ENCODE peak calls at places on chromosomes 6 and 20, in ten cellular contexts. One of them, this sample, is unnamed.

GRCh38 chr6:112100561-112100960 is 13.2 kb downstream of the FAM229B start:
- DNase-seq in iris pigment epithelial cell: no peak
- DNase-seq in skeletal muscle cell: no peak
- DNase-seq in HTR-8/SVneo: no peak
- DNase-seq in T-helper 1 cell: no peak
- DNase-seq in activated CD4-positive, alpha-beta T cell treated with anti-CD3 and anti-CD28 coated beads, Interleukin-2, amount 50 U/mL, for 1 hour: no peak
- DNase-seq in stimulated activated effector memory CD8-positive, alpha-beta T cell treated with anti-CD3 and anti-CD28 coated beads, Interleukin-12 subunit alpha, Interleukin-12 subunit beta, amount 100 ng/mL, for 72 hours: no peak
- DNase-seq in right cardiac atrium: no peak
- DNase-seq in activated T-cell treated with anti-CD3 and anti-CD28 coated beads for 48 hours: no peak
- DNase-seq in endothelial cell: no peak
- DNase-seq in this sample: no peak

GRCh38 chr6:35206346-35206745 is 7.4 kb upstream of the SCUBE3 start:
- DNase-seq in activated T-cell treated with anti-CD3 and anti-CD28 coated beads for 48 hours: no peak
- DNase-seq in endothelial cell: no peak
- DNase-seq in activated CD4-positive, alpha-beta T cell treated with anti-CD3 and anti-CD28 coated beads, Interleukin-2, amount 50 U/mL, for 1 hour: no peak
- DNase-seq in stimulated activated effector memory CD8-positive, alpha-beta T cell treated with anti-CD3 and anti-CD28 coated beads, Interleukin-12 subunit alpha, Interleukin-12 subunit beta, amount 100 ng/mL, for 72 hours: no peak
- DNase-seq in HTR-8/SVneo: no peak
- DNase-seq in right cardiac atrium: no peak
- DNase-seq in iris pigment epithelial cell: no peak
- DNase-seq in T-helper 1 cell: no peak
- DNase-seq in skeletal muscle cell: no peak
- DNase-seq in this sample: no peak

GRCh38 chr6:66496659-66497058 is 789.6 kb upstream of the EYS start:
- DNase-seq in stimulated activated effector memory CD8-positive, alpha-beta T cell treated with anti-CD3 and anti-CD28 coated beads, Interleukin-12 subunit alpha, Interleukin-12 subunit beta, amount 100 ng/mL, for 72 hours: no peak
- DNase-seq in activated CD4-positive, alpha-beta T cell treated with anti-CD3 and anti-CD28 coated beads, Interleukin-2, amount 50 U/mL, for 1 hour: no peak
- DNase-seq in skeletal muscle cell: no peak
- DNase-seq in T-helper 1 cell: no peak
- DNase-seq in HTR-8/SVneo: peak; percentile 10
- DNase-seq in right cardiac atrium: no peak
- DNase-seq in activated T-cell treated with anti-CD3 and anti-CD28 coated beads for 48 hours: no peak
- DNase-seq in endothelial cell: peak; percentile 22
- DNase-seq in iris pigment epithelial cell: peak; percentile 11
- DNase-seq in this sample: no peak

GRCh38 chr6:139962663-139963314 is 588.3 kb upstream of the CITED2 start:
- DNase-seq in activated CD4-positive, alpha-beta T cell treated with anti-CD3 and anti-CD28 coated beads, Interleukin-2, amount 50 U/mL, for 1 hour: no peak
- DNase-seq in T-helper 1 cell: no peak
- DNase-seq in stimulated activated effector memory CD8-positive, alpha-beta T cell treated with anti-CD3 and anti-CD28 coated beads, Interleukin-12 subunit alpha, Interleukin-12 subunit beta, amount 100 ng/mL, for 72 hours: no peak
- DNase-seq in right cardiac atrium: no peak
- DNase-seq in skeletal muscle cell: no peak
- DNase-seq in iris pigment epithelial cell: no peak
- DNase-seq in activated T-cell treated with anti-CD3 and anti-CD28 coated beads for 48 hours: no peak
- DNase-seq in endothelial cell: no peak
- DNase-seq in HTR-8/SVneo: no peak
- DNase-seq in this sample: no peak

GRCh38 chr6:24763578-24763977 is 11.2 kb upstream of the GMNN start:
- DNase-seq in activated T-cell treated with anti-CD3 and anti-CD28 coated beads for 48 hours: no peak
- DNase-seq in HTR-8/SVneo: no peak
- DNase-seq in right cardiac atrium: no peak
- DNase-seq in skeletal muscle cell: no peak
- DNase-seq in endothelial cell: no peak
- DNase-seq in iris pigment epithelial cell: no peak
- DNase-seq in T-helper 1 cell: no peak
- DNase-seq in stimulated activated effector memory CD8-positive, alpha-beta T cell treated with anti-CD3 and anti-CD28 coated beads, Interleukin-12 subunit alpha, Interleukin-12 subunit beta, amount 100 ng/mL, for 72 hours: no peak
- DNase-seq in activated CD4-positive, alpha-beta T cell treated with anti-CD3 and anti-CD28 coated beads, Interleukin-2, amount 50 U/mL, for 1 hour: no peak
- DNase-seq in this sample: no peak

GRCh38 chr6:147888374-147888773 is 379.9 kb downstream of the SAMD5 start:
- DNase-seq in stimulated activated effector memory CD8-positive, alpha-beta T cell treated with anti-CD3 and anti-CD28 coated beads, Interleukin-12 subunit alpha, Interleukin-12 subunit beta, amount 100 ng/mL, for 72 hours: no peak
- DNase-seq in HTR-8/SVneo: no peak
- DNase-seq in iris pigment epithelial cell: no peak
- DNase-seq in activated CD4-positive, alpha-beta T cell treated with anti-CD3 and anti-CD28 coated beads, Interleukin-2, amount 50 U/mL, for 1 hour: no peak
- DNase-seq in endothelial cell: no peak
- DNase-seq in T-helper 1 cell: no peak
- DNase-seq in skeletal muscle cell: no peak
- DNase-seq in right cardiac atrium: no peak
- DNase-seq in activated T-cell treated with anti-CD3 and anti-CD28 coated beads for 48 hours: no peak
- DNase-seq in this sample: no peak

GRCh38 chr6:4085329-4085695 is 6.4 kb upstream of the FAM217A start:
- DNase-seq in activated T-cell treated with anti-CD3 and anti-CD28 coated beads for 48 hours: no peak
- DNase-seq in iris pigment epithelial cell: peak; percentile 55
- DNase-seq in endothelial cell: no peak
- DNase-seq in HTR-8/SVneo: no peak
- DNase-seq in right cardiac atrium: no peak
- DNase-seq in stimulated activated effector memory CD8-positive, alpha-beta T cell treated with anti-CD3 and anti-CD28 coated beads, Interleukin-12 subunit alpha, Interleukin-12 subunit beta, amount 100 ng/mL, for 72 hours: no peak
- DNase-seq in activated CD4-positive, alpha-beta T cell treated with anti-CD3 and anti-CD28 coated beads, Interleukin-2, amount 50 U/mL, for 1 hour: no peak
- DNase-seq in skeletal muscle cell: peak; percentile 16
- DNase-seq in T-helper 1 cell: no peak
- DNase-seq in this sample: no peak

GRCh38 chr6:170102038-170102437 is 188.8 kb downstream of the DLL1 start:
- DNase-seq in stimulated activated effector memory CD8-positive, alpha-beta T cell treated with anti-CD3 and anti-CD28 coated beads, Interleukin-12 subunit alpha, Interleukin-12 subunit beta, amount 100 ng/mL, for 72 hours: no peak
- DNase-seq in T-helper 1 cell: no peak
- DNase-seq in skeletal muscle cell: no peak
- DNase-seq in endothelial cell: peak; percentile 1
- DNase-seq in activated T-cell treated with anti-CD3 and anti-CD28 coated beads for 48 hours: no peak
- DNase-seq in right cardiac atrium: peak; percentile 12
- DNase-seq in HTR-8/SVneo: no peak
- DNase-seq in activated CD4-positive, alpha-beta T cell treated with anti-CD3 and anti-CD28 coated beads, Interleukin-2, amount 50 U/mL, for 1 hour: no peak
- DNase-seq in iris pigment epithelial cell: no peak
- DNase-seq in this sample: no peak

GRCh38 chr6:165660881-165661415 is 2.1 kb downstream of the PDE10A start:
- DNase-seq in activated CD4-positive, alpha-beta T cell treated with anti-CD3 and anti-CD28 coated beads, Interleukin-2, amount 50 U/mL, for 1 hour: no peak
- DNase-seq in stimulated activated effector memory CD8-positive, alpha-beta T cell treated with anti-CD3 and anti-CD28 coated beads, Interleukin-12 subunit alpha, Interleukin-12 subunit beta, amount 100 ng/mL, for 72 hours: no peak
- DNase-seq in activated T-cell treated with anti-CD3 and anti-CD28 coated beads for 48 hours: no peak
- DNase-seq in iris pigment epithelial cell: no peak
- DNase-seq in HTR-8/SVneo: no peak
- DNase-seq in skeletal muscle cell: no peak
- DNase-seq in T-helper 1 cell: no peak
- DNase-seq in right cardiac atrium: peak; percentile 51
- DNase-seq in endothelial cell: no peak
- DNase-seq in this sample: no peak

GRCh38 chr20:11329271-11329670 is 588.4 kb upstream of the BTBD3 start:
- DNase-seq in skeletal muscle cell: no peak
- DNase-seq in iris pigment epithelial cell: peak; percentile 29
- DNase-seq in HTR-8/SVneo: no peak
- DNase-seq in activated CD4-positive, alpha-beta T cell treated with anti-CD3 and anti-CD28 coated beads, Interleukin-2, amount 50 U/mL, for 1 hour: no peak
- DNase-seq in endothelial cell: no peak
- DNase-seq in stimulated activated effector memory CD8-positive, alpha-beta T cell treated with anti-CD3 and anti-CD28 coated beads, Interleukin-12 subunit alpha, Interleukin-12 subunit beta, amount 100 ng/mL, for 72 hours: no peak
- DNase-seq in activated T-cell treated with anti-CD3 and anti-CD28 coated beads for 48 hours: no peak
- DNase-seq in right cardiac atrium: no peak
- DNase-seq in T-helper 1 cell: no peak
- DNase-seq in this sample: no peak

GRCh38 chr6:33417127-33417902 is 592 bp downstream of the CUTA start:
- DNase-seq in right cardiac atrium: no peak
- DNase-seq in iris pigment epithelial cell: peak; percentile 92
- DNase-seq in endothelial cell: no peak
- DNase-seq in HTR-8/SVneo: no peak
- DNase-seq in T-helper 1 cell: no peak
- DNase-seq in activated CD4-positive, alpha-beta T cell treated with anti-CD3 and anti-CD28 coated beads, Interleukin-2, amount 50 U/mL, for 1 hour: no peak
- DNase-seq in activated T-cell treated with anti-CD3 and anti-CD28 coated beads for 48 hours: no peak
- DNase-seq in skeletal muscle cell: peak; percentile 68
- DNase-seq in stimulated activated effector memory CD8-positive, alpha-beta T cell treated with anti-CD3 and anti-CD28 coated beads, Interleukin-12 subunit alpha, Interleukin-12 subunit beta, amount 100 ng/mL, for 72 hours: no peak
- DNase-seq in this sample: no peak

GRCh38 chr6:27144740-27145079 is 102.8 kb upstream of the PRSS16 start:
- DNase-seq in right cardiac atrium: no peak
- DNase-seq in HTR-8/SVneo: no peak
- DNase-seq in endothelial cell: no peak
- DNase-seq in T-helper 1 cell: peak; percentile 15
- DNase-seq in stimulated activated effector memory CD8-positive, alpha-beta T cell treated with anti-CD3 and anti-CD28 coated beads, Interleukin-12 subunit alpha, Interleukin-12 subunit beta, amount 100 ng/mL, for 72 hours: no peak
- DNase-seq in activated CD4-positive, alpha-beta T cell treated with anti-CD3 and anti-CD28 coated beads, Interleukin-2, amount 50 U/mL, for 1 hour: no peak
- DNase-seq in iris pigment epithelial cell: no peak
- DNase-seq in skeletal muscle cell: no peak
- DNase-seq in activated T-cell treated with anti-CD3 and anti-CD28 coated beads for 48 hours: no peak
- DNase-seq in this sample: no peak

GRCh38 chr6:170150590-170150945 is 140.3 kb downstream of the DLL1 start:
- DNase-seq in iris pigment epithelial cell: no peak
- DNase-seq in HTR-8/SVneo: no peak
- DNase-seq in stimulated activated effector memory CD8-positive, alpha-beta T cell treated with anti-CD3 and anti-CD28 coated beads, Interleukin-12 subunit alpha, Interleukin-12 subunit beta, amount 100 ng/mL, for 72 hours: no peak
- DNase-seq in endothelial cell: no peak
- DNase-seq in skeletal muscle cell: no peak
- DNase-seq in T-helper 1 cell: no peak
- DNase-seq in activated T-cell treated with anti-CD3 and anti-CD28 coated beads for 48 hours: no peak
- DNase-seq in right cardiac atrium: peak; percentile 13
- DNase-seq in activated CD4-positive, alpha-beta T cell treated with anti-CD3 and anti-CD28 coated beads, Interleukin-2, amount 50 U/mL, for 1 hour: no peak
- DNase-seq in this sample: no peak

GRCh38 chr6:5203571-5203970 is 57.2 kb downstream of the LYRM4 start:
- DNase-seq in T-helper 1 cell: no peak
- DNase-seq in activated CD4-positive, alpha-beta T cell treated with anti-CD3 and anti-CD28 coated beads, Interleukin-2, amount 50 U/mL, for 1 hour: no peak
- DNase-seq in stimulated activated effector memory CD8-positive, alpha-beta T cell treated with anti-CD3 and anti-CD28 coated beads, Interleukin-12 subunit alpha, Interleukin-12 subunit beta, amount 100 ng/mL, for 72 hours: no peak
- DNase-seq in endothelial cell: no peak
- DNase-seq in activated T-cell treated with anti-CD3 and anti-CD28 coated beads for 48 hours: no peak
- DNase-seq in skeletal muscle cell: no peak
- DNase-seq in iris pigment epithelial cell: no peak
- DNase-seq in HTR-8/SVneo: no peak
- DNase-seq in right cardiac atrium: no peak
- DNase-seq in this sample: no peak

GRCh38 chr6:12275084-12275483 is 15.1 kb upstream of the EDN1 start:
- DNase-seq in skeletal muscle cell: no peak
- DNase-seq in stimulated activated effector memory CD8-positive, alpha-beta T cell treated with anti-CD3 and anti-CD28 coated beads, Interleukin-12 subunit alpha, Interleukin-12 subunit beta, amount 100 ng/mL, for 72 hours: no peak
- DNase-seq in right cardiac atrium: no peak
- DNase-seq in activated CD4-positive, alpha-beta T cell treated with anti-CD3 and anti-CD28 coated beads, Interleukin-2, amount 50 U/mL, for 1 hour: no peak
- DNase-seq in T-helper 1 cell: no peak
- DNase-seq in HTR-8/SVneo: no peak
- DNase-seq in endothelial cell: no peak
- DNase-seq in activated T-cell treated with anti-CD3 and anti-CD28 coated beads for 48 hours: no peak
- DNase-seq in iris pigment epithelial cell: peak; percentile 56
- DNase-seq in this sample: no peak

GRCh38 chr6:84003140-84003539 is 30.4 kb upstream of the MRAP2 start:
- DNase-seq in iris pigment epithelial cell: no peak
- DNase-seq in right cardiac atrium: no peak
- DNase-seq in HTR-8/SVneo: no peak
- DNase-seq in T-helper 1 cell: no peak
- DNase-seq in activated T-cell treated with anti-CD3 and anti-CD28 coated beads for 48 hours: no peak
- DNase-seq in skeletal muscle cell: no peak
- DNase-seq in endothelial cell: no peak
- DNase-seq in activated CD4-positive, alpha-beta T cell treated with anti-CD3 and anti-CD28 coated beads, Interleukin-2, amount 50 U/mL, for 1 hour: no peak
- DNase-seq in stimulated activated effector memory CD8-positive, alpha-beta T cell treated with anti-CD3 and anti-CD28 coated beads, Interleukin-12 subunit alpha, Interleukin-12 subunit beta, amount 100 ng/mL, for 72 hours: no peak
- DNase-seq in this sample: peak; percentile 11

GRCh38 chr6:1267057-1267732 is 44.7 kb upstream of the FOXQ1 start:
- DNase-seq in stimulated activated effector memory CD8-positive, alpha-beta T cell treated with anti-CD3 and anti-CD28 coated beads, Interleukin-12 subunit alpha, Interleukin-12 subunit beta, amount 100 ng/mL, for 72 hours: no peak
- DNase-seq in activated CD4-positive, alpha-beta T cell treated with anti-CD3 and anti-CD28 coated beads, Interleukin-2, amount 50 U/mL, for 1 hour: no peak
- DNase-seq in right cardiac atrium: no peak
- DNase-seq in skeletal muscle cell: peak; percentile 39
- DNase-seq in iris pigment epithelial cell: peak; percentile 49
- DNase-seq in T-helper 1 cell: no peak
- DNase-seq in endothelial cell: no peak
- DNase-seq in HTR-8/SVneo: no peak
- DNase-seq in activated T-cell treated with anti-CD3 and anti-CD28 coated beads for 48 hours: no peak
- DNase-seq in this sample: no peak

GRCh38 chr20:57377350-57377749 is 13.8 kb upstream of the RBM38 start:
- DNase-seq in T-helper 1 cell: no peak
- DNase-seq in right cardiac atrium: no peak
- DNase-seq in endothelial cell: no peak
- DNase-seq in activated T-cell treated with anti-CD3 and anti-CD28 coated beads for 48 hours: no peak
- DNase-seq in HTR-8/SVneo: no peak
- DNase-seq in skeletal muscle cell: no peak
- DNase-seq in iris pigment epithelial cell: no peak
- DNase-seq in stimulated activated effector memory CD8-positive, alpha-beta T cell treated with anti-CD3 and anti-CD28 coated beads, Interleukin-12 subunit alpha, Interleukin-12 subunit beta, amount 100 ng/mL, for 72 hours: no peak
- DNase-seq in activated CD4-positive, alpha-beta T cell treated with anti-CD3 and anti-CD28 coated beads, Interleukin-2, amount 50 U/mL, for 1 hour: no peak
- DNase-seq in this sample: no peak

GRCh38 chr6:136607932-136608772 is 57.9 kb upstream of the MAP7 start:
- DNase-seq in skeletal muscle cell: no peak
- DNase-seq in T-helper 1 cell: peak; percentile 69
- DNase-seq in right cardiac atrium: peak; percentile 78
- DNase-seq in endothelial cell: peak; percentile 80
- DNase-seq in activated T-cell treated with anti-CD3 and anti-CD28 coated beads for 48 hours: peak; percentile 68
- DNase-seq in activated CD4-positive, alpha-beta T cell treated with anti-CD3 and anti-CD28 coated beads, Interleukin-2, amount 50 U/mL, for 1 hour: peak; percentile 80
- DNase-seq in stimulated activated effector memory CD8-positive, alpha-beta T cell treated with anti-CD3 and anti-CD28 coated beads, Interleukin-12 subunit alpha, Interleukin-12 subunit beta, amount 100 ng/mL, for 72 hours: peak; percentile 79
- DNase-seq in HTR-8/SVneo: peak; percentile 35
- DNase-seq in iris pigment epithelial cell: peak; percentile 84
- DNase-seq in this sample: peak; percentile 58

GRCh38 chr20:4067600-4068261 is 52.4 kb upstream of the RNF24 start:
- DNase-seq in activated CD4-positive, alpha-beta T cell treated with anti-CD3 and anti-CD28 coated beads, Interleukin-2, amount 50 U/mL, for 1 hour: no peak
- DNase-seq in right cardiac atrium: no peak
- DNase-seq in activated T-cell treated with anti-CD3 and anti-CD28 coated beads for 48 hours: no peak
- DNase-seq in endothelial cell: no peak
- DNase-seq in stimulated activated effector memory CD8-positive, alpha-beta T cell treated with anti-CD3 and anti-CD28 coated beads, Interleukin-12 subunit alpha, Interleukin-12 subunit beta, amount 100 ng/mL, for 72 hours: no peak
- DNase-seq in T-helper 1 cell: no peak
- DNase-seq in HTR-8/SVneo: no peak
- DNase-seq in skeletal muscle cell: no peak
- DNase-seq in iris pigment epithelial cell: peak; percentile 76
- DNase-seq in this sample: no peak

GRCh38 chr6:30163090-30163917 is at the start of gene TRIM15:
- DNase-seq in iris pigment epithelial cell: no peak
- DNase-seq in HTR-8/SVneo: no peak
- DNase-seq in T-helper 1 cell: peak; percentile 39
- DNase-seq in endothelial cell: no peak
- DNase-seq in stimulated activated effector memory CD8-positive, alpha-beta T cell treated with anti-CD3 and anti-CD28 coated beads, Interleukin-12 subunit alpha, Interleukin-12 subunit beta, amount 100 ng/mL, for 72 hours: no peak
- DNase-seq in activated T-cell treated with anti-CD3 and anti-CD28 coated beads for 48 hours: peak; percentile 52
- DNase-seq in right cardiac atrium: no peak
- DNase-seq in skeletal muscle cell: no peak
- DNase-seq in activated CD4-positive, alpha-beta T cell treated with anti-CD3 and anti-CD28 coated beads, Interleukin-2, amount 50 U/mL, for 1 hour: peak; percentile 16
- DNase-seq in this sample: no peak

GRCh38 chr6:94956910-94957309 is 620.4 kb upstream of the MANEA start:
- DNase-seq in skeletal muscle cell: no peak
- DNase-seq in activated CD4-positive, alpha-beta T cell treated with anti-CD3 and anti-CD28 coated beads, Interleukin-2, amount 50 U/mL, for 1 hour: no peak
- DNase-seq in T-helper 1 cell: no peak
- DNase-seq in endothelial cell: no peak
- DNase-seq in activated T-cell treated with anti-CD3 and anti-CD28 coated beads for 48 hours: no peak
- DNase-seq in stimulated activated effector memory CD8-positive, alpha-beta T cell treated with anti-CD3 and anti-CD28 coated beads, Interleukin-12 subunit alpha, Interleukin-12 subunit beta, amount 100 ng/mL, for 72 hours: no peak
- DNase-seq in iris pigment epithelial cell: no peak
- DNase-seq in HTR-8/SVneo: no peak
- DNase-seq in right cardiac atrium: no peak
- DNase-seq in this sample: no peak